ENCODE peak calls at places on chromosomes 5 and 9, in four cellular contexts. F, W, H and Z are unnamed samples.

GRCh38 chr9:135299651-135300345 is 179.8 kb upstream of the PPP1R26 start:
- DNase-seq in F (no peak), W (no peak), H (no peak), Z (no peak)

GRCh38 chr9:137720571-137721110 is 101.8 kb downstream of the EHMT1 start:
- DNase-seq in W (no peak), H (no peak), F (no peak), Z (no peak)

GRCh38 chr9:114888599-114888998 is 41.8 kb downstream of the TNFSF8 start:
- DNase-seq in F (no peak), W (no peak), H (no peak), Z (no peak)

GRCh38 chr9:129697111-129697955 is 31.9 kb downstream of the PRRX2 start:
- DNase-seq in W (peak), H (peak), F (peak), Z (no peak)

GRCh38 chr9:78365979-78366697 is 69.2 kb downstream of the PSAT1 start:
- DNase-seq in F (no peak), W (peak), H (peak), Z (no peak)

GRCh38 chr5:159749146-159749545 is 167.1 kb upstream of the ADRA1B start:
- DNase-seq in F (no peak), H (peak), W (no peak), Z (no peak)

GRCh38 chr5:172115541-172115982 is 72.5 kb downstream of the STK10 start:
- DNase-seq in H (no peak), W (no peak), F (no peak), Z (no peak)

GRCh38 chr5:151721812-151722391 is 35.2 kb upstream of the SPARC start:
- DNase-seq in W (no peak), H (no peak), F (no peak), Z (no peak)

GRCh38 chr5:78758169-78758839 is 109.7 kb upstream of the LHFPL2 start:
- DNase-seq in W (no peak), H (no peak), F (peak), Z (no peak)

GRCh38 chr5:66222455-66222854 is 78.4 kb downstream of the SREK1 start:
- DNase-seq in F (no peak), H (no peak), W (no peak), Z (no peak)

GRCh38 chr9:138049779-138050471 is 172.3 kb downstream of the CACNA1B start:
- DNase-seq in W (no peak), F (no peak), H (no peak), Z (no peak)

GRCh38 chr9:36521148-36521547 is 51.5 kb upstream of the MELK start:
- DNase-seq in W (no peak), H (no peak), F (no peak), Z (no peak)

GRCh38 chr9:84542554-84542953 is 127.0 kb upstream of the NTRK2 start:
- DNase-seq in W (no peak), H (no peak), F (no peak), Z (no peak)

GRCh38 chr9:116658265-116658664 is 28.8 kb upstream of the TRIM32 start:
- DNase-seq in F (no peak), H (no peak), W (no peak), Z (no peak)

GRCh38 chr5:93884254-93884653 is 142.9 kb upstream of the POU5F2 start:
- DNase-seq in W (no peak), H (no peak), F (no peak), Z (no peak)

GRCh38 chr5:2727620-2728019 is 23.9 kb downstream of the IRX2 start:
- DNase-seq in H (no peak), W (no peak), F (no peak), Z (no peak)

GRCh38 chr9:124676159-124676551 is 95.0 kb downstream of the NR6A1 start:
- DNase-seq in H (peak), W (peak), F (no peak), Z (no peak)

GRCh38 chr5:110209401-110209800 is 517.1 kb downstream of the TMEM232 start:
- DNase-seq in H (no peak), F (no peak), W (no peak), Z (no peak)

GRCh38 chr5:59587489-59588337 is 305.8 kb downstream of the PDE4D start:
- DNase-seq in F (peak), W (peak), H (peak), Z (no peak)

GRCh38 chr9:16368425-16369087 is 501.9 kb downstream of the BNC2 start:
- DNase-seq in F (no peak), W (no peak), H (peak), Z (no peak)

GRCh38 chr5:116759860-116760644 is 185.4 kb upstream of the SEMA6A start:
- DNase-seq in W (peak), H (no peak), F (no peak), Z (no peak)

GRCh38 chr5:158819840-158820620 is 279.7 kb downstream of the EBF1 start:
- DNase-seq in H (peak), F (no peak), W (peak), Z (no peak)

GRCh38 chr5:73437126-73438047 is 11.2 kb downstream of the FOXD1 start:
- DNase-seq in F (no peak), W (no peak), H (peak), Z (no peak)

GRCh38 chr9:137028281-137029057 is 432 bp upstream of the ABCA2 start:
- DNase-seq in F (no peak), W (peak), H (peak), Z (no peak)

GRCh38 chr5:1186351-1187233 is 14.8 kb upstream of the SLC6A19 start:
- DNase-seq in W (no peak), H (no peak), F (no peak), Z (no peak)

GRCh38 chr9:68914751-68915150 is 99.2 kb downstream of the PRKACG start:
- DNase-seq in H (no peak), W (no peak), F (no peak), Z (no peak)

GRCh38 chr5:15249152-15249551 is 250.8 kb upstream of the FBXL7 start:
- DNase-seq in H (peak), W (peak), F (peak), Z (no peak)

GRCh38 chr5:115377468-115378217 is 81.2 kb upstream of the CCDC112 start:
- DNase-seq in W (peak), H (peak), F (peak), Z (peak)

GRCh38 chr9:129933215-129933614 is 98.0 kb downstream of the USP20 start:
- DNase-seq in F (no peak), W (no peak), H (no peak), Z (no peak)

GRCh38 chr5:100311811-100312210 is 223.4 kb upstream of the FAM174A start:
- DNase-seq in F (no peak), W (no peak), H (no peak), Z (no peak)
- TF ChIP-seq CTCF in F (no peak), W (no peak), H (no peak), Z (no peak)

GRCh38 chr5:134004626-134005414 is at the start of gene VDAC1:
- DNase-seq in F (peak), W (peak), H (peak), Z (peak)
- TF ChIP-seq CTCF in F (no peak), W (no peak), H (no peak), Z (no peak)

GRCh38 chr9:101566904-101567724 is 27.7 kb downstream of the PPP3R2 start:
- DNase-seq in W (peak), F (no peak), H (peak), Z (no peak)
- TF ChIP-seq CTCF in W (peak), F (peak), H (peak), Z (peak)

DNA sequence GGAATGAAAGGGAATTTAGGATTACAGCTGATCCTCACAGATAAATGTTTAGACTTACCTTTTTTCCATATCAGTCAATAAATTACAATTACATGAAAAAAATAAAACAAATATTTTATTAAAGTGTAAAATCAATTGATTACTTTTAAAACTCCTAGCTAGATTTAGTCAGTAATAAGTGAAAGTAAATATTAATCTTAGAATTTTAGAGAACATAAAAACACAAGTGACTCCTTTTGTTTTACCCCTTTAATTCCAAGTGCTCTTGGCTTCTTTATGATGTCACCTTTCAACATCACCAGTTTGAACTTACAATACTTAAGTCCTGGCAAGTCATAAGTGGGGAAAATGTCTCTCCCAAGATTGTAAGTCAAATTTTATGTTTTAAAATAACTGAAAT is at the start of gene CYLC2:
- DNase-seq in W (no peak), H (no peak), F (no peak), Z (no peak)
- TF ChIP-seq CTCF in W (no peak), H (no peak), F (no peak), Z (no peak)

GRCh38 chr9:121704281-121704680 is 52.8 kb downstream of the DAB2IP start:
- DNase-seq in F (no peak), H (no peak), W (no peak), Z (no peak)

GRCh38 chr9:121701736-121702261 is 50.4 kb downstream of the DAB2IP start:
- DNase-seq in W (no peak), H (no peak), F (no peak), Z (no peak)

GRCh38 chr9:121700831-121701419 is 49.5 kb downstream of the DAB2IP start:
- DNase-seq in H (no peak), F (no peak), W (no peak), Z (no peak)

GRCh38 chr9:121700165-121700830 is 48.9 kb downstream of the DAB2IP start:
- DNase-seq in W (peak), F (no peak), H (peak), Z (no peak)

DNA sequence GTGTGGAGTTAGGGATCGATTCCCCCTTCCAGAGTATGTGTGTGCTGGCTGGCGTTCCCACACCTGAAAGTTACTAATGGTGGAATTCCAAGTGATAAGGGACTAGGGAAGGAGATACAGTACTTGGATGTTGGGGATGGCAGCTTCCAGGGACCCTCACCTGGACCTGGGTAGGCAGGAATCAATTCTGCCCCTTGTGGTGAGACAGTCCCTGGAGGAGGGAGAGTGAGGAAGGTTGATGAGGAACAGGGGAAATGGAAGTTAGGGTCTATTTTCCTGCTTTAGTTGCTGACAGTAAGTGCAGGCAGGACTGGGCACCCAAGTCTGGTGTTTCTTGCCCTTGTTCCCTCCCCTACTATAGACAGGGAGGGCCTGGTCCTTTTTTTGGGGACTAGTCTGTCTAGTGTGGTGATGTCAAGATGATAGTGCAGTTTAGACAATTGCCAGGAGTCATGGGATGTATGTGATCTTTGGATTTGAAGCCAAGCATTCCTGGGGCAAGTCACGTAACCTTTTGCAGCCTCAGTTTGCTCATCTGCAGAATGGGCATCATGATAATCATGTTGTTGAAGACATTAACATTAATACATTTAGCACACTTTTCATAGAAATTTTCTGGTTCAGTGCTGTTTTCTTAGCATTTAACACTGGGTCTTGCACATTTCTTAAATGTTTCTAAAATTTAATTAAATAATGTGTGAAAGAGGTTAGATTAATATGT is 51.7 kb downstream of the DAB2IP start:
- DNase-seq in H (no peak), F (no peak), W (no peak), Z (no peak)
- TF ChIP-seq CTCF in H (peak), F (peak), W (peak), Z (peak)

DNA sequence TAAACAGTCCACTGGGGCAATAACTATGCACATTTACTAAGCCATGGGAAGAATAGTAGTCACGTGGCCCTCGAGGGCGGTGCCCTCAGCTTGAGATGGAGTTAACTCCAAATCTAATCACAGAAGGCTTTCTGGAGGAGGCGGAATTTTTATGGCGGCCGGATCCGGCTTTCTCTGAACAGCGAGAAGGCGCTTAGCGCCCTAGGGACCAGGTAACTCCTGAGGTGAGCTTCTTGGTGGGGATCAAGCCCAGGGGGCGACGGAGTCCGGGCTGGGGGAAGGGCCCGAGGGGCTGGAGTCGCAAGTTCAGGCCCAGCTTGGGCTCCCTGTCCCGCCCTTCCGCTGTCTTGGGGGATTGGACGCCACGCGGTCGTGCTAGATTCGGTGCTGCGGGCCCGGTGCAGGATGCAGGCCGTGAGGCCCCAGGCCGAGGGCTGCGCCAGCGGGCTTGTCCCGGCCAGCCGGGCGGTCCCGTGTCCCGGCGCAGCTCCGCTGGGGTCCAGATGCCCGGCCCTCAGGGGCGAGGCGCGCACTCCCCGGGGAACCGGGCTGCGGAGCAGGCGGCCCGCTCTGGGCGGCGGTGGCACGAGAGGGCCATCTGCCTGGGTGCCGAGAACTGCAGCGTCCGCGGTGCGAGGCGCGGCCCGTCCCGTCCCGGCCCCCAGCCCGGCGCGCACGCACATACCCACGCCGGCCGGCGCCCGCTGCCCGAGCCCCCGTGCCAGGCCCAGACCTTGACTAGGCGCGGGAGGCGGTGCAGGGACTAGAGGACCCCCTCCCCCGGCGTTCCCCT is 1.7 kb upstream of the NSD1 start:
- DNase-seq in F (no peak), H (no peak), W (peak), Z (no peak)
- TF ChIP-seq CTCF in F (no peak), H (no peak), W (no peak), Z (no peak)